ENCODE peak calls at places on chromosome 10, in four cellular contexts. X is left ventricle myocardium inferior, K is pancreas, S is neural progenitor cell. Y is an unnamed sample. For H3K4me1, the result is how much of the 10 kb centered on the place peaks cover.

GRCh38 chr10:119235381-119235780 is 28.0 kb downstream of the GRK5 start:
- DNase-seq in X (peak), K (no peak), S (no peak), Y (no peak)

GRCh38 chr10:131311661-131312260 is at the start of gene TCERG1L:
- DNase-seq in X (no peak), K (peak), S (peak), Y (no peak)

GRCh38 chr10:97612386-97612785 is 20.9 kb downstream of the MORN4 start:
- DNase-seq in X (no peak), K (no peak), S (peak), Y (peak)

GRCh38 chr10:7192831-7193348 is 217.9 kb downstream of the SFMBT2 start:
- DNase-seq in X (no peak), K (no peak), S (no peak), Y (no peak)

GRCh38 chr10:70461397-70462348 is 16.9 kb upstream of the PALD1 start:
- DNase-seq in X (peak), K (no peak), S (peak), Y (no peak)

GRCh38 chr10:29925771-29926345 is 133.5 kb downstream of the JCAD start:
- DNase-seq in X (no peak), K (no peak), S (no peak), Y (no peak)

GRCh38 chr10:87657370-87657769 is 2.3 kb upstream of the PAPSS2 start:
- DNase-seq in X (no peak), K (no peak), S (no peak), Y (no peak)

GRCh38 chr10:31836569-31837406 is 91.8 kb downstream of the ARHGAP12 start:
- DNase-seq in X (no peak), K (no peak), S (peak), Y (no peak)

GRCh38 chr10:122085423-122085911 is 96.5 kb downstream of the TACC2 start:
- DNase-seq in X (no peak), K (no peak), S (no peak), Y (peak)

DNA sequence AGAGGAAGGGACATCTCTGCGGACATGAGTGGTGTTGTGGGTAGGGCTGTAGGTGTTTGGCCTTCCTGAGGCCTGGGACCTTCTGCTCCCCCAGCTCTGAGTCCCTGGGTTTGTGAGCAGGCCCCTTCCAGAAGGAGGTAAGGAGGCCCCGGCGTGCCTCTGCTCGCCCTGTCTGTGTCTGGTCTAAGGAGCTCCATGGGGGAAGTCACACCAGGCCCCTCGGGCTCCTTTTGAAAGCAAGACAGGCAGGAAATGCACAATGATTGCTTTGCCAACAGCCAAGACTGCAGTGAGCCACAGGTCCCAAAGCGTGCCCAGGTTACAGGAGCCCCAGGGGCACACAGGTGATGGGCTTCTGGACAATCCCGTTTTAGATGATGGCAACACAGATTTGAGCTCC is 89.5 kb downstream of the FAM53B start:
- DNase-seq in X (no peak), K (peak), S (no peak), Y (peak)
- H3K27ac ChIP-seq in X (peak), K (no peak), S (no peak), Y (peak)

GRCh38 chr10:92123031-92123450 is 167.8 kb downstream of the CPEB3 start:
- DNase-seq in X (no peak), K (no peak), S (no peak), Y (no peak)
- H3K4me1 ChIP-seq in X (half or more), K (half or more), S (under half), Y (under half)

GRCh38 chr10:104502907-104503306 is 138.2 kb upstream of the SORCS3 start:
- DNase-seq in X (no peak), K (no peak), S (no peak), Y (no peak)

GRCh38 chr10:104501864-104502579 is 139.1 kb upstream of the SORCS3 start:
- DNase-seq in X (no peak), K (no peak), S (peak), Y (no peak)

GRCh38 chr10:104510644-104511043 is 130.4 kb upstream of the SORCS3 start:
- DNase-seq in X (no peak), K (no peak), S (no peak), Y (no peak)

GRCh38 chr10:104501449-104501848 is 139.6 kb upstream of the SORCS3 start:
- DNase-seq in X (no peak), K (no peak), S (no peak), Y (no peak)

DNA sequence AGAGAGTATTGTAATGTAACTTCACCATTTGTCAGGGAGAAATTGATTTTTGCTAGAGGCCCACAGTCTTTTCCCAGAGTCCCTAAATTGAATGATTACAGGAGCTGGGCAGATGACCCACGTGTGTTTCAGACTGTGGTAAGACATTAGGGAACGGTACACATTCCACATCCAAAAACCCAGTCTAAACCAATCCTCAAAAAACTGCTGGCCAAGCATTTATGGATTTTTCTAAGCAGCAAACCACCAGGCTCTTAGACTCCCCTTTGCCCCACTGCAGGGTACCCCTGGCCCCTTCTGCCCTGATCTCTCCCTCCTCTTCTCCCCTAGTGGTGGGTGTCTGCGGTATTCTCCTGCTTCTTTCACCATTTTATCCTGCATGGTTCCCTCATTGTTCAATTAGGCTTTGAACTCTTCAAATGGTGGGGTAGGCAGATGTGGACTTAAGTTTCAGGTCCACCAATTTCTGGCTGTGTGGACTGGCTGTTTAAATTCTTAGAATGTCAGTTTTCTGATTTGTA is 135.5 kb upstream of the SORCS3 start:
- DNase-seq in X (no peak), K (no peak), S (peak), Y (no peak)
- TF ChIP-seq CTCF in X (no peak), K (no peak), S (peak), Y (no peak)

DNA sequence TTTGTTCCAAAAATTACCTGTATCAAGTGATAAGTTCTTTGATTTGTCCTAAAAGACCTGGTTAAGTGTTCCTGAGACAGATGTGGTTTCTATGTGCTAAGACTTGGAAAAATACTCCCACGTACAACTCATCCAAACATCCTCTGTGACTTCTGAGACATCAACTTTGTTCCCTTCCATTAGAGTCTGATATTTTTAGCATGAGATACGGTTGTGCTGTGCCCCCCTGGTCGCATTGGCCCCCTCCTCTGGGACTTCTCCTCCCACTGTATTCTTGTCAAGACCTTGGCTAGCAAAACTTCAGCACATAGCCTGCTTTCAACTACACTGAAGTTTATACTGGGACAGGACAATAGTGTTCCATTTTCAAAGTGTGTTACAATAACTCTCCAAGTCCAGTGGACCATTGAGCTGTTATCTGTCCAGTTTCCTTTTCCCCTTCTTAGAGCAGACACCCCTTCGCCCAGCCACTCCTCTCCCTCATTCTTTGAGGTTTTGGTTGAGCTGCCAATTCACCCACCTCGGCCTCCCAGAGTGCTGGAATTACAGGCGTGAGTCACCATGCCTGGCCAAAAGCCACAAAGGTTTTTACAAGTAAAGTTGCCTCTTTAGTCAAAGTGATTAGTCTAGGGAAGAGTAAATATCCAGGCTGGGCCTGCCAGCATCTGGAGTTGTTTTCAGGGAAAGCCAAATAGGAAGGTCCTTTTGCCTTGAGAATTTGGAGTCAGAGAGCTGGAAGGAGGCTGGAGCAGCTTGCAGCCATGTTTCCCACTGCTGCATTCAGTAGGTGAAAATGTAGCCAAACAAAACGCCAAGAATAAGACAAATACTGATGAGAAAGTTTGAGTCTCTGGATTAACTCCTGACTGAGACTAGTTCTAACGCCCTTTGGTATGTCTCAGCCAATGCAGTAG is 17.8 kb upstream of the PDLIM1 start:
- DNase-seq in X (peak), K (no peak), S (peak), Y (peak)
- H3K27ac ChIP-seq in X (peak), K (peak), S (no peak), Y (no peak)

DNA sequence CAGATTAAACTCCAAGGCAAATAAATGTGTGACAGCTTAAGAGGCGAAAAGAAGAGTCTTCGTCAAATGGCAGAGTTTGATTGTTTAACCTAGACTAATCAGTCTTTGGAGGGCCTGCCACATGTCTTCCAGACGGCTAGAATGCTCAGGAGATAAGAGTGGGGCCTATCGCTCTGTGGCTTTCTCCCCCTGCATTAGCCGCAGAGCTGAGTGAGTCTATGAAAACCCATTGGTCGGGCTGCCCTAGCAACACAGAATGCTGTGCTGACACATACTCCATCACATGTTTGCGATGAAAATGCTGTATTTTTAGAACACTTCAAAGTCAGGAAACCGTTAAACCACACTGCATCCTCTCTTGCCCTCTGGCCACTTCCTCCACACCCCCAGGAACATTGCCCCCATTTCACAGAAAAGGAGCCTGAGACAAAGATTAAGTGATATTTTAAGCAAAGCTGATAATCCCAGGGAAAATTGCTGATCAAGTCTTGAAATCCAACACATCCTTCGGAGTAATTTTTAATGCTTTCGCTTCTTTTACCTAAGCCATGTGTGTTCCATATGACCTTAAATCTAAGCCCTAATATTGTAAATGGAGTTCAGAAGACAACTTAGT is 161.0 kb downstream of the CELF2 start:
- DNase-seq in X (peak), K (no peak), S (no peak), Y (no peak)
- H3K4me1 ChIP-seq in X (half or more), K (under half), S (under half), Y (under half)

DNA sequence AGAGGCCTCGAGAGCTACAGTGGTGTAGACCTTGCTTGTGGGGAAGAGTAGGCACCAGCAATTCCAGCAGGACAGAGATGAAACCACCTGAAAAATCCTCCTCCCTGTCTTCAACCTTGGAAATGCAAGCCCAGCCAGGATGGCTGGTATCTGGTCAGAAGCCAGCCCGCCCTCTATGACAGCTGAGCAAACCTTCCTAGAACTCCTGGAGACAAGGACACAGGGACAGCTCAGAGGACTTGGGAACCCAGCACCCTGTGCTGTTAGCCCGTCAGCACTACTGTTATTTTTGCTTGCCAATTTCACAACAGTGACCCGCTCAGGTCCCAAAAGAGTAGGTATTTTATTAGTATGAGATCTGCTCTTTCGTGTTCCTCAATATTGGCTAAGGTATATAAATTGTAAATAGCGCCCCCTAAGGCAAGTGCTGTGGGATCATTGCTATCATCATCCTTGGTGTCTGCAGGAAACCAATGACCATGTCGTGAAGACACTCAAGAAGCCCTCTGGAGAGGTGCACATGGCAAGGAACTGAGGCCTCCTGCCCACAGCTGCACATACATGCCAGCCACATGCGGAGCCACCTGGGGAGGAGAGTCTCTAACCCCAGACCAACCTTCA is 156.5 kb upstream of the CHST15 start:
- DNase-seq in X (no peak), K (no peak), S (peak), Y (no peak)
- TF ChIP-seq CTCF in X (no peak), K (no peak), S (peak), Y (peak)

GRCh38 chr10:77833792-77834191 is 92.8 kb downstream of the DLG5 start:
- DNase-seq in X (no peak), K (no peak), S (no peak), Y (no peak)

GRCh38 chr10:77835669-77836086 is 90.9 kb downstream of the DLG5 start:
- DNase-seq in X (peak), K (no peak), S (no peak), Y (no peak)

GRCh38 chr10:77833225-77833624 is 93.3 kb downstream of the DLG5 start:
- DNase-seq in X (no peak), K (no peak), S (no peak), Y (no peak)

GRCh38 chr10:77834943-77835668 is 91.4 kb downstream of the DLG5 start:
- DNase-seq in X (no peak), K (no peak), S (no peak), Y (no peak)

GRCh38 chr10:77834540-77834939 is 92.0 kb downstream of the DLG5 start:
- DNase-seq in X (no peak), K (no peak), S (no peak), Y (no peak)
- H3K27ac ChIP-seq in X (no peak), K (no peak), S (no peak), Y (no peak)